ENCODE peak calls at places on chromosomes 12 and 14, in five cellular contexts. L is keratinocyte, S is hepatocyte, G is endothelial cell of umbilical vein, J is HCT116. E is an unnamed sample. For H4K20me1, the result is how much of the 10 kb centered on the place peaks cover.

GRCh38 chr12:126182619-126183236 is 1117.5 kb downstream of the AACS start:
- DNase-seq in J (no peak), G (no peak), S (no peak), L (no peak), E (peak)

GRCh38 chr12:108689314-108690190 is 41.8 kb downstream of the CORO1C start:
- DNase-seq in J (peak), L (no peak), G (peak), S (peak), E (peak)

GRCh38 chr12:54956818-54957641 is 27.5 kb downstream of the TESPA1 start:
- DNase-seq in L (no peak), G (no peak), S (no peak), J (no peak), E (no peak)

GRCh38 chr12:113863455-113863845 is 102.7 kb downstream of the RBM19 start:
- DNase-seq in J (no peak), S (no peak), G (no peak), L (no peak), E (no peak)

GRCh38 chr12:62912644-62913043 is 22.3 kb downstream of the PPM1H start:
- DNase-seq in G (no peak), L (no peak), S (no peak), J (no peak), E (no peak)

GRCh38 chr12:65300679-65301349 is 22.3 kb downstream of the MSRB3 start:
- DNase-seq in G (no peak), L (no peak), S (peak), J (peak), E (peak)

GRCh38 chr12:53966385-53967133 is 6.4 kb upstream of the HOXC11 start:
- DNase-seq in G (no peak), L (no peak), J (no peak), S (no peak), E (no peak)

GRCh38 chr12:67649165-67650126 is 901 bp downstream of the DYRK2 start:
- DNase-seq in G (peak), S (peak), J (no peak), L (no peak), E (peak)

GRCh38 chr12:58757422-58757821 is 162.9 kb downstream of the LRIG3 start:
- DNase-seq in S (no peak), G (peak), L (no peak), J (no peak), E (peak)

GRCh38 chr12:118055144-118055557 is 5.8 kb downstream of the WSB2 start:
- DNase-seq in J (no peak), L (no peak), S (peak), G (peak), E (peak)

GRCh38 chr14:99748529-99748928 is 44.7 kb upstream of the EML1 start:
- DNase-seq in G (no peak), S (no peak), J (no peak), L (no peak), E (no peak)

GRCh38 chr12:6337958-6338406 is 3.9 kb downstream of the TNFRSF1A start:
- DNase-seq in J (no peak), G (peak), L (no peak), S (no peak), E (peak)

GRCh38 chr12:77402726-77403125 is 337.4 kb upstream of the E2F7 start:
- DNase-seq in G (peak), S (no peak), L (no peak), J (no peak), E (peak)

GRCh38 chr14:68779761-68780323 is 13.0 kb downstream of the ZFP36L1 start:
- DNase-seq in S (peak), L (no peak), J (peak), G (peak), E (peak)

GRCh38 chr12:85874064-85874463 is at the start of gene NTS:
- DNase-seq in J (no peak), G (no peak), S (peak), L (no peak), E (no peak)

GRCh38 chr12:2613674-2614073 is 181.1 kb upstream of the FKBP4 start:
- DNase-seq in L (peak), S (peak), G (peak), J (peak), E (peak)

GRCh38 chr14:24403294-24404013 is 4.7 kb downstream of the NYNRIN start:
- DNase-seq in J (no peak), L (no peak), G (peak), S (no peak), E (peak)

GRCh38 chr14:37590810-37591139 is 4.3 kb downstream of the FOXA1 start:
- DNase-seq in L (no peak), S (no peak), G (no peak), J (no peak), E (no peak)

GRCh38 chr14:37590096-37590809 is 4.8 kb downstream of the FOXA1 start:
- DNase-seq in J (no peak), S (no peak), L (no peak), G (no peak), E (no peak)

GRCh38 chr14:37591941-37592287 is 3.1 kb downstream of the FOXA1 start:
- DNase-seq in G (no peak), L (no peak), J (no peak), S (peak), E (no peak)

GRCh38 chr14:37592288-37593274 is 2.5 kb downstream of the FOXA1 start:
- DNase-seq in J (no peak), L (no peak), S (peak), G (no peak), E (no peak)

GRCh38 chr14:37591311-37591940 is 3.6 kb downstream of the FOXA1 start:
- DNase-seq in S (peak), L (no peak), J (no peak), G (no peak), E (no peak)
- TF ChIP-seq EZH2 in S (peak), L (no peak), J (no peak), G (no peak), E (no peak)

GRCh38 chr12:56958422-56958821 is 1.0 kb upstream of the RDH16 start:
- DNase-seq in J (no peak), S (no peak), L (no peak), G (no peak), E (no peak)
- H4K20me1 ChIP-seq in J (under half), S (under half), L (under half), G (under half), E (under half)

GRCh38 chr12:57221169-57221917 is 4.7 kb downstream of the NXPH4 start:
- DNase-seq in L (no peak), S (no peak), J (no peak), G (no peak), E (no peak)
- TF ChIP-seq EZH2 in L (no peak), S (peak), J (no peak), G (peak), E (no peak)

GRCh38 chr12:120264511-120265202 is 873 bp downstream of the PXN start:
- DNase-seq in S (no peak), G (no peak), J (no peak), L (peak), E (no peak)
- H4K20me1 ChIP-seq in S (under half), G (under half), J (under half), L (under half), E (under half)

GRCh38 chr12:131729254-131729955 is 18.5 kb downstream of the SFSWAP start:
- DNase-seq in J (no peak), S (no peak), G (no peak), L (no peak), E (no peak)
- TF ChIP-seq EZH2 in J (no peak), S (no peak), G (no peak), L (no peak), E (no peak)

DNA sequence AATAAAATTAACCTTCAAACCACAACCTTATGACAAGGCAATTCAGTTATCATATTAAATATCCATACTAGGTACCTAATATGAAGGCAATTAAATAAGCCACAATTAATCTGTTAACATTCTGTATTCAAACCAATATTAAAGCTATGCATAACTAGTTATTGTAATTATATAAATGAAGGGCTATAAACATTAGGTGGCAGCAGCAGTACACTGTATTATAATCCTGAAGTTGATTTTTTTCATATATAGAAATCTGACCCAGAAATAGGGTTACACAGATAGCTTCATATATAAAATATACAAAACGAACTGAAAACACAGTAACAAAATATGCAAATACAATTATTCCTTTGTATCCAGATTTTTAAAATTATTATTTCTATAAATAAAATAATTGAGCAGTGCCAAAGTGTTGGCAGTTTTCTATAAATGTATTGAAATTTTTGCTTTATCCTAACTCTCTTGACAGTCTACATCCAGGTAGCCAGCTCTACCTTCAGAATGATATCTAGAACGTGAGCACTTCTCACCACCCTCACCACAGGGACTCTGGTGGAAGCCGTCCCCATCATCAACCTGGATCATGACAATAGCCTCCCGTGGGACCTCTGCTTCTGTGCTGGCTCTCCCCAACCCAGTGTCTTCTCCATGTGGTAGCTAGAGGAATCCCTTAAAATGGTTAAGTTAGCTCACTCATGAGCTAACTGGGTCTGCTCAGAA is 136.2 kb downstream of the MED13L start:
- DNase-seq in S (no peak), G (peak), L (no peak), J (no peak), E (peak)
- H4K20me1 ChIP-seq in S (half or more), G (under half), L (under half), J (half or more), E (half or more)

DNA sequence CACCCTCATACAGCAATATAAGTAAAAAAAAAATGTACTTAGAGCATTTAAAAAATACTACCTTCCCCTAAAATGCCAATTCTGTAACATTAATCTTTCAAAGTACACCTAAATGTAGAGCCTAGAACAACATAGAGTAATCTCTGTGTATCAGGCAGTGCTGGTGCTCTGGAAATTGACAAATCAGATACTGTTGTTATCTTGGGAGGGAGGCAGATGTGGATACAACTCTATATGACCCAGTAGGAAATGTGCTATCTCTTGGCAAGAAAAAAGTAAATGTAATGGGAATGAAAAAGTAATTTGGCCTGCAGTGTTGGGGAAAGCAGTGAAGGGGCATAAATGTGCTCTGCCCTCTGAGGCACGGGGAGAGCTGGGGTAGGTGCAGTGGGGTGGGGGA is 62.7 kb downstream of the NIN start:
- DNase-seq in J (no peak), G (no peak), L (no peak), S (no peak), E (no peak)
- TF ChIP-seq EZH2 in J (no peak), G (no peak), L (no peak), S (no peak), E (no peak)

DNA sequence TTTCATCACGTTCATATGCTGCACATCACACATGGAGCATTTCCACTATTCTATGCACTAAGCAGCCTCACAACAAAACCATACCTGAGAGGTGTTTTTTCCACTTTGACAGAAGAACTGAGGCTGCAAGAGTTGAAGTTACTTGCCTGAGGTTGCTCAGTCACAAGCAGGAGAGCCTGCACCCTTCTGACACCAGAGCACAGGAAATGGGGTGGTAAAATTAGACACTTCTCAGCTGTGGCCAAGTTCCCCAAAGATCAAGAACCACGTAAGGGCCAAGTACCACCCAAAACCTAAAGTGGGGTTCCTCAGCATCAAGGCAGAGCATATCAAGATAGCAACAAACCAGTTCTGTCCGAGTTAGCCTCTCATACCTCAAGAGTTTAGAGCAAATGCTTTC is 185.8 kb downstream of the CAPZA3 start:
- DNase-seq in G (no peak), J (no peak), L (no peak), S (no peak), E (no peak)
- H4K20me1 ChIP-seq in G (under half), J (under half), L (under half), S (under half), E (under half)